ENCODE peak calls at places on chromosomes 1 and 21, in ten cellular contexts. Z is ELR; R is ACHN; F is SK-MEL-5; D is A172; X is NCI-H2081; M is CD4-positive, CD25-positive, alpha-beta regulatory T cell; K is HEK293T; O is HT-29; G is GM04503. E is an unnamed sample.

GRCh38 chr1:21663251-21663950 is 5.8 kb downstream of the RAP1GAP start:
- DNase-seq in D (no peak), R (no peak), X (no peak), Z (no peak), F (no peak), G (no peak), M (no peak), K (no peak), O (no peak), E (no peak)

GRCh38 chr1:89822999-89823628 is 2.3 kb downstream of the LRRC8D start:
- DNase-seq in R (peak; percentile 15), F (peak; percentile 49), O (no peak), G (no peak), M (no peak), K (no peak), D (no peak), Z (no peak), X (no peak), E (no peak)

GRCh38 chr1:204103121-204103741 is 30.3 kb downstream of the SOX13 start:
- DNase-seq in Z (peak; percentile 58), M (no peak), R (no peak), O (peak; percentile 19), D (no peak), X (no peak), K (no peak), G (no peak), F (peak; percentile 50), E (no peak)

GRCh38 chr1:198497326-198498220 is 42.9 kb downstream of the ATP6V1G3 start:
- DNase-seq in K (no peak), D (peak; percentile 67), M (no peak), G (peak; percentile 71), O (no peak), R (peak; percentile 18), Z (peak; percentile 73), X (no peak), F (no peak), E (no peak)

GRCh38 chr1:40626383-40626770 is 39.1 kb downstream of the RIMS3 start:
- DNase-seq in R (no peak), F (no peak), O (no peak), X (no peak), M (no peak), Z (no peak), D (no peak), K (no peak), G (no peak), E (no peak)

GRCh38 chr1:224498574-224499170 is 64.1 kb upstream of the WDR26 start:
- DNase-seq in D (peak; percentile 89), R (peak; percentile 74), O (no peak), F (no peak), K (no peak), M (no peak), Z (peak; percentile 91), G (no peak), X (no peak), E (no peak)

GRCh38 chr1:228335406-228336307 is 71.0 kb downstream of the TRIM11 start:
- DNase-seq in Z (no peak), R (no peak), F (no peak), K (no peak), D (no peak), G (no peak), M (no peak), O (no peak), X (no peak), E (peak; percentile 1)

GRCh38 chr1:10901894-10902805 is 105.7 kb upstream of the CASZ1 start:
- DNase-seq in K (no peak), X (no peak), Z (no peak), R (no peak), O (no peak), D (peak; percentile 14), F (no peak), G (no peak), M (no peak), E (no peak)

GRCh38 chr1:60573121-60573520 is 499.6 kb upstream of the C1orf87 start:
- DNase-seq in R (no peak), K (no peak), F (no peak), O (peak; percentile 25), X (no peak), Z (no peak), G (no peak), D (peak; percentile 8), M (no peak), E (no peak)

GRCh38 chr1:57109247-57109646 is 143.4 kb upstream of the C8B start:
- DNase-seq in M (no peak), D (no peak), R (no peak), F (no peak), K (no peak), G (peak; percentile 39), O (no peak), X (no peak), Z (no peak), E (no peak)

GRCh38 chr21:35424122-35424521 is 375.0 kb upstream of the RUNX1 start:
- DNase-seq in R (no peak), G (no peak), M (no peak), K (no peak), X (no peak), O (no peak), D (no peak), Z (no peak), F (no peak), E (no peak)

GRCh38 chr1:178048426-178048825 is 45.5 kb upstream of the RASAL2 start:
- DNase-seq in D (no peak), G (no peak), O (no peak), F (no peak), M (no peak), R (no peak), K (no peak), X (no peak), Z (peak; percentile 22), E (no peak)

GRCh38 chr1:234752927-234753326 is 142.9 kb upstream of the IRF2BP2 start:
- DNase-seq in X (no peak), G (no peak), R (no peak), K (no peak), Z (no peak), O (no peak), F (no peak), M (no peak), D (no peak), E (no peak)

GRCh38 chr1:80498673-80499072 is 1302.1 kb upstream of the ADGRL2 start:
- DNase-seq in X (no peak), O (no peak), G (no peak), D (no peak), M (no peak), R (no peak), Z (no peak), F (no peak), K (no peak), E (no peak)

GRCh38 chr1:33131191-33131590 is 50.2 kb downstream of the AZIN2 start:
- DNase-seq in F (no peak), O (no peak), M (no peak), Z (no peak), R (no peak), X (no peak), G (no peak), D (no peak), K (no peak), E (no peak)

GRCh38 chr1:97919568-97920261 is 1.1 kb downstream of the DPYD start:
- DNase-seq in K (no peak), F (no peak), Z (peak; percentile 57), X (no peak), G (no peak), O (peak; percentile 13), R (peak; percentile 48), D (no peak), M (no peak), E (no peak)

GRCh38 chr1:74686941-74687340 is 13.3 kb upstream of the ERICH3 start:
- DNase-seq in M (no peak), G (no peak), X (no peak), F (no peak), R (no peak), Z (no peak), O (no peak), K (no peak), D (no peak), E (no peak)

GRCh38 chr1:59096501-59096900 is 200.4 kb upstream of the FGGY start:
- DNase-seq in O (no peak), G (no peak), M (no peak), D (no peak), X (no peak), F (no peak), R (no peak), K (no peak), Z (no peak), E (no peak)

GRCh38 chr1:24142546-24143431 is at the start of gene IL22RA1:
- DNase-seq in F (no peak), R (peak; percentile 35), M (no peak), Z (peak; percentile 36), G (no peak), K (no peak), D (peak; percentile 9), X (no peak), O (peak; percentile 90), E (no peak)

GRCh38 chr21:36194024-36194423 is 37.4 kb downstream of the DOP1B start:
- DNase-seq in R (no peak), F (no peak), O (no peak), X (no peak), K (no peak), D (no peak), M (no peak), G (no peak), Z (no peak), E (no peak)

GRCh38 chr1:212685429-212685828 is 14.2 kb downstream of the BATF3 start:
- DNase-seq in R (no peak), F (no peak), M (no peak), D (no peak), O (no peak), X (no peak), Z (no peak), G (no peak), K (no peak), E (no peak)

GRCh38 chr1:4003846-4004505 is 103.9 kb upstream of the C1orf174 start:
- DNase-seq in R (no peak), K (no peak), F (no peak), X (no peak), G (no peak), M (no peak), D (no peak), Z (no peak), O (no peak), E (no peak)

GRCh38 chr1:84155517-84155916 is 11.4 kb downstream of the PRKACB start:
- DNase-seq in G (no peak), X (no peak), F (no peak), O (no peak), Z (no peak), D (no peak), K (no peak), M (no peak), R (no peak), E (no peak)

GRCh38 chr21:36708512-36709029 is 9.7 kb downstream of the SIM2 start:
- DNase-seq in O (no peak), X (no peak), K (no peak), M (no peak), D (no peak), Z (no peak), F (no peak), G (no peak), R (no peak), E (no peak)

GRCh38 chr1:95126366-95126765 is 9.2 kb downstream of the TLCD4 start:
- DNase-seq in M (no peak), O (no peak), K (no peak), D (peak; percentile 1), R (peak; percentile 43), F (no peak), X (no peak), Z (no peak), G (no peak), E (no peak)

GRCh38 chr1:69504730-69505252 is 62.9 kb upstream of the LRRC7 start:
- DNase-seq in F (no peak), X (no peak), M (no peak), D (no peak), O (no peak), G (no peak), K (no peak), Z (no peak), R (no peak), E (no peak)

GRCh38 chr1:98059616-98060015 is 138.8 kb upstream of the DPYD start:
- DNase-seq in M (no peak), Z (peak; percentile 87), G (no peak), K (no peak), F (no peak), R (peak; percentile 55), D (no peak), X (no peak), O (no peak), E (no peak)

GRCh38 chr1:55215194-55216021 is at the start of gene USP24:
- DNase-seq in D (peak; percentile 18), X (peak; percentile 88), R (peak; percentile 75), G (peak; percentile 24), F (peak; percentile 58), K (peak; percentile 87), Z (peak; percentile 78), O (peak; percentile 76), M (peak; percentile 82), E (peak; percentile 80)

E was measured in nephron progenitor cell.